ENCODE peak calls at places on chromosome 4, in eight cellular contexts. B is iPS-NIHi11; A is GDM1; O is stimulated activated CD4-positive, alpha-beta T cell treated with anti-CD3 and anti-CD28 coated beads, TNF-alpha, amount 100 ng/mL, for 1 hour; R is caudate nucleus; E is neuronal stem cell; S is neural progenitor cell; D is mucosa of gallbladder. K is an unnamed sample.

GRCh38 chr4:62402088-62402806 is 1202.1 kb downstream of the ADGRL3 start:
- DNase-seq in B (no peak), A (no peak), O (no peak), R (no peak), E (no peak), S (no peak), D (no peak), K (peak; percentile 29)

GRCh38 chr4:77036206-77036605 is 39.6 kb downstream of the CCNI start:
- DNase-seq in B (no peak), A (no peak), O (no peak), R (no peak), E (no peak), S (no peak), D (peak; percentile 27), K (no peak)

GRCh38 chr4:146333895-146334262 is 119.5 kb downstream of the REELD1 start:
- DNase-seq in B (no peak), A (no peak), O (no peak), R (no peak), E (no peak), S (no peak), D (no peak), K (no peak)

GRCh38 chr4:98433608-98434198 is 172.5 kb downstream of the RAP1GDS1 start:
- DNase-seq in B (no peak), A (no peak), O (no peak), R (no peak), E (no peak), S (no peak), D (no peak), K (no peak)

GRCh38 chr4:82652062-82652461 is 90.3 kb upstream of the TMEM150C start:
- DNase-seq in B (no peak), A (peak; percentile 35), O (no peak), R (no peak), E (no peak), S (no peak), D (no peak), K (peak; percentile 84)

GRCh38 chr4:117514779-117515178 is 429.4 kb upstream of the TRAM1L1 start:
- DNase-seq in B (no peak), A (no peak), O (no peak), R (no peak), E (no peak), S (no peak), D (no peak), K (no peak)

GRCh38 chr4:174946246-174946645 is 28.1 kb downstream of the ADAM29 start:
- DNase-seq in B (no peak), A (no peak), O (no peak), R (no peak), E (no peak), S (no peak), D (no peak), K (no peak)

GRCh38 chr4:155489261-155489660 is 112.5 kb upstream of the MAP9 start:
- DNase-seq in B (no peak), A (no peak), O (no peak), R (no peak), E (no peak), S (no peak), D (no peak), K (no peak)

GRCh38 chr4:88008133-88008621 is 742 bp downstream of the PKD2 start:
- DNase-seq in B (peak; percentile 72), A (no peak), O (no peak), R (peak; percentile 20), E (peak; percentile 44), S (peak; percentile 75), D (no peak), K (no peak)

GRCh38 chr4:98245226-98245625 is 16.0 kb upstream of the RAP1GDS1 start:
- DNase-seq in B (no peak), A (no peak), O (no peak), R (no peak), E (no peak), S (no peak), D (no peak), K (no peak)

K was measured in SIG-M5.